ENCODE peak calls at places on chromosomes 16 and 17, in eight cellular contexts. One of them, this sample, is unnamed.
A peak's percentile ranks its signal among the peaks of the same experiment; 100 is the strongest.

GRCh38 chr17:4949321-4950074 is 1.2 kb upstream of the PFN1 start:
- DNase-seq in transverse colon: peak; percentile 93
- DNase-seq in endodermal cell: peak; percentile 94
- DNase-seq in WERI-Rb-1: peak; percentile 82
- DNase-seq in effector memory CD4-positive, alpha-beta T cell: peak; percentile 65
- DNase-seq in H9: peak; percentile 84
- DNase-seq in osteoblast: peak; percentile 94
- DNase-seq in fibroblast of lung: peak; percentile 71
- DNase-seq in this sample: peak; percentile 95

GRCh38 chr16:52906271-52906670 is 146.4 kb downstream of the CHD9NB start:
- DNase-seq in transverse colon: no peak
- DNase-seq in osteoblast: no peak
- DNase-seq in fibroblast of lung: no peak
- DNase-seq in endodermal cell: no peak
- DNase-seq in effector memory CD4-positive, alpha-beta T cell: no peak
- DNase-seq in H9: no peak
- DNase-seq in WERI-Rb-1: no peak
- DNase-seq in this sample: no peak

GRCh38 chr17:32588135-32588534 is 101.3 kb downstream of the CDK5R1 start:
- DNase-seq in fibroblast of lung: no peak
- DNase-seq in effector memory CD4-positive, alpha-beta T cell: no peak
- DNase-seq in WERI-Rb-1: no peak
- DNase-seq in transverse colon: no peak
- DNase-seq in osteoblast: peak; percentile 48
- DNase-seq in H9: no peak
- DNase-seq in endodermal cell: no peak
- DNase-seq in this sample: no peak

GRCh38 chr16:19520861-19521331 is 1.0 kb downstream of the GDE1 start:
- DNase-seq in effector memory CD4-positive, alpha-beta T cell: no peak
- DNase-seq in endodermal cell: no peak
- DNase-seq in fibroblast of lung: peak; percentile 39
- DNase-seq in osteoblast: no peak
- DNase-seq in transverse colon: peak; percentile 73
- DNase-seq in WERI-Rb-1: no peak
- DNase-seq in H9: no peak
- DNase-seq in this sample: no peak

GRCh38 chr17:58204796-58205195 is 12.3 kb downstream of the EPX start:
- DNase-seq in WERI-Rb-1: no peak
- DNase-seq in endodermal cell: no peak
- DNase-seq in effector memory CD4-positive, alpha-beta T cell: no peak
- DNase-seq in H9: peak; percentile 13
- DNase-seq in osteoblast: no peak
- DNase-seq in fibroblast of lung: no peak
- DNase-seq in transverse colon: no peak
- DNase-seq in this sample: no peak

GRCh38 chr17:15154618-15155017 is 110.5 kb downstream of the PMP22 start:
- DNase-seq in osteoblast: no peak
- DNase-seq in transverse colon: no peak
- DNase-seq in endodermal cell: no peak
- DNase-seq in fibroblast of lung: peak; percentile 37
- DNase-seq in WERI-Rb-1: no peak
- DNase-seq in H9: no peak
- DNase-seq in effector memory CD4-positive, alpha-beta T cell: no peak
- DNase-seq in this sample: no peak

GRCh38 chr17:28725166-28725659 is 820 bp downstream of the TLCD1 start:
- DNase-seq in transverse colon: no peak
- DNase-seq in effector memory CD4-positive, alpha-beta T cell: no peak
- DNase-seq in WERI-Rb-1: peak; percentile 46
- DNase-seq in fibroblast of lung: peak; percentile 61
- DNase-seq in H9: peak; percentile 68
- DNase-seq in osteoblast: peak; percentile 92
- DNase-seq in endodermal cell: no peak
- DNase-seq in this sample: no peak

GRCh38 chr17:49365667-49366066 is 3.6 kb upstream of the ZNF652 start:
- DNase-seq in fibroblast of lung: no peak
- DNase-seq in H9: peak; percentile 76
- DNase-seq in osteoblast: peak; percentile 90
- DNase-seq in effector memory CD4-positive, alpha-beta T cell: peak; percentile 16
- DNase-seq in WERI-Rb-1: peak; percentile 52
- DNase-seq in transverse colon: no peak
- DNase-seq in endodermal cell: peak; percentile 88
- DNase-seq in this sample: no peak

GRCh38 chr16:8310356-8310755 is 280.0 kb downstream of the TMEM114 start:
- DNase-seq in WERI-Rb-1: peak; percentile 16
- DNase-seq in effector memory CD4-positive, alpha-beta T cell: no peak
- DNase-seq in transverse colon: no peak
- DNase-seq in osteoblast: no peak
- DNase-seq in endodermal cell: no peak
- DNase-seq in fibroblast of lung: no peak
- DNase-seq in H9: no peak
- DNase-seq in this sample: no peak

GRCh38 chr17:67056746-67057490 is 12.6 kb downstream of the CACNG1 start:
- DNase-seq in endodermal cell: peak; percentile 48
- DNase-seq in transverse colon: no peak
- DNase-seq in osteoblast: no peak
- DNase-seq in fibroblast of lung: no peak
- DNase-seq in H9: peak; percentile 20
- DNase-seq in effector memory CD4-positive, alpha-beta T cell: no peak
- DNase-seq in WERI-Rb-1: no peak
- DNase-seq in this sample: no peak

GRCh38 chr17:35082073-35082657 is 18.7 kb upstream of the RFFL start:
- DNase-seq in transverse colon: no peak
- DNase-seq in H9: no peak
- DNase-seq in fibroblast of lung: peak; percentile 82
- DNase-seq in WERI-Rb-1: peak; percentile 56
- DNase-seq in effector memory CD4-positive, alpha-beta T cell: no peak
- DNase-seq in osteoblast: no peak
- DNase-seq in endodermal cell: no peak
- DNase-seq in this sample: no peak

GRCh38 chr16:74448990-74449389 is 27.7 kb upstream of the CLEC18B start:
- DNase-seq in transverse colon: peak; percentile 56
- DNase-seq in endodermal cell: no peak
- DNase-seq in osteoblast: peak; percentile 94
- DNase-seq in fibroblast of lung: peak; percentile 98
- DNase-seq in H9: no peak
- DNase-seq in WERI-Rb-1: no peak
- DNase-seq in effector memory CD4-positive, alpha-beta T cell: no peak
- DNase-seq in this sample: no peak

GRCh38 chr17:59435238-59435637 is 103.8 kb downstream of the YPEL2 start:
- DNase-seq in H9: no peak
- DNase-seq in effector memory CD4-positive, alpha-beta T cell: no peak
- DNase-seq in endodermal cell: no peak
- DNase-seq in osteoblast: peak; percentile 77
- DNase-seq in WERI-Rb-1: no peak
- DNase-seq in fibroblast of lung: peak; percentile 81
- DNase-seq in transverse colon: no peak
- DNase-seq in this sample: no peak

GRCh38 chr17:64289652-64290051 is 26.6 kb upstream of the TEX2 start:
- DNase-seq in effector memory CD4-positive, alpha-beta T cell: no peak
- DNase-seq in transverse colon: no peak
- DNase-seq in endodermal cell: no peak
- DNase-seq in fibroblast of lung: no peak
- DNase-seq in H9: no peak
- DNase-seq in WERI-Rb-1: no peak
- DNase-seq in osteoblast: no peak
- DNase-seq in this sample: no peak

GRCh38 chr17:70278846-70279465 is 109.6 kb downstream of the KCNJ2 start:
- DNase-seq in H9: no peak
- DNase-seq in WERI-Rb-1: peak; percentile 82
- DNase-seq in endodermal cell: no peak
- DNase-seq in osteoblast: no peak
- DNase-seq in transverse colon: no peak
- DNase-seq in effector memory CD4-positive, alpha-beta T cell: no peak
- DNase-seq in fibroblast of lung: peak; percentile 86
- DNase-seq in this sample: no peak

GRCh38 chr16:66894948-66895696 is 14.8 kb downstream of the PDP2 start:
- DNase-seq in H9: peak; percentile 69
- DNase-seq in osteoblast: peak; percentile 89
- DNase-seq in transverse colon: peak; percentile 82
- DNase-seq in endodermal cell: peak; percentile 89
- DNase-seq in fibroblast of lung: peak; percentile 81
- DNase-seq in WERI-Rb-1: peak; percentile 84
- DNase-seq in effector memory CD4-positive, alpha-beta T cell: no peak
- DNase-seq in this sample: peak; percentile 73

GRCh38 chr17:17569691-17570090 is 21.8 kb downstream of the PEMT start:
- DNase-seq in WERI-Rb-1: no peak
- DNase-seq in transverse colon: no peak
- DNase-seq in effector memory CD4-positive, alpha-beta T cell: no peak
- DNase-seq in osteoblast: peak; percentile 68
- DNase-seq in fibroblast of lung: no peak
- DNase-seq in endodermal cell: no peak
- DNase-seq in H9: no peak
- DNase-seq in this sample: no peak

GRCh38 chr17:17568772-17569195 is 22.7 kb downstream of the PEMT start:
- DNase-seq in effector memory CD4-positive, alpha-beta T cell: peak; percentile 9
- DNase-seq in endodermal cell: peak; percentile 99
- DNase-seq in osteoblast: peak; percentile 98
- DNase-seq in fibroblast of lung: peak; percentile 25
- DNase-seq in transverse colon: peak; percentile 80
- DNase-seq in H9: peak; percentile 92
- DNase-seq in WERI-Rb-1: peak; percentile 86
- DNase-seq in this sample: peak; percentile 68

GRCh38 chr17:17565471-17566365 is 25.8 kb downstream of the PEMT start:
- DNase-seq in H9: no peak
- DNase-seq in transverse colon: no peak
- DNase-seq in effector memory CD4-positive, alpha-beta T cell: no peak
- DNase-seq in fibroblast of lung: peak; percentile 19
- DNase-seq in osteoblast: peak; percentile 93
- DNase-seq in endodermal cell: no peak
- DNase-seq in WERI-Rb-1: no peak
- DNase-seq in this sample: no peak

GRCh38 chr17:17567114-17567513 is 24.4 kb downstream of the PEMT start:
- DNase-seq in endodermal cell: no peak
- DNase-seq in WERI-Rb-1: no peak
- DNase-seq in H9: no peak
- DNase-seq in transverse colon: no peak
- DNase-seq in fibroblast of lung: no peak
- DNase-seq in effector memory CD4-positive, alpha-beta T cell: no peak
- DNase-seq in osteoblast: no peak
- DNase-seq in this sample: no peak

DNA sequence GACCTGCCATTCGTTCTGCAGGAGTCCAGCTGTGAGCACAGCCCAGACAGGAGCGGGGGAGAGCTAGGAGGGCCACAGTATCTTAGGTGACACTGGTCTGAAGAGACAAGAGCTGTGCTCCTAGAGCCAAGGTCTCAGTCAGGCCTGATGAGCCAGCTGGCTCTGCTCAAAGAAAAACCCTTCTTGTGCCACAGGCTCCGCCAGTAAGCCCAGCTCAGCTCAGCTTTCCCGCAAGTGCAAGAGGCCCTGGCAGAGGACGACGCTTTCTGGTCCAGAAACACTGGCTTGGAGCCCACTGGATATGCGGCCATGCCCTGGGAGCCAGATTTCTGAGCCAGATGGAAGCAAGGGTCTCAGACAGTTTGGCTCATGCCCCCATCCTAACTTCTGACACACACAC is 23.9 kb downstream of the PEMT start:
- DNase-seq in WERI-Rb-1: no peak
- DNase-seq in endodermal cell: no peak
- DNase-seq in H9: no peak
- DNase-seq in transverse colon: no peak
- DNase-seq in effector memory CD4-positive, alpha-beta T cell: no peak
- DNase-seq in osteoblast: no peak
- DNase-seq in fibroblast of lung: peak; percentile 73
- DNase-seq in this sample: no peak
- H3K27ac ChIP-seq in WERI-Rb-1: no peak overlapping the region
- H3K27ac ChIP-seq in endodermal cell: no peak overlapping the region
- H3K27ac ChIP-seq in H9: no peak overlapping the region
- H3K27ac ChIP-seq in transverse colon: no peak overlapping the region
- H3K27ac ChIP-seq in effector memory CD4-positive, alpha-beta T cell: no peak overlapping the region
- H3K27ac ChIP-seq in osteoblast: no peak overlapping the region
- H3K27ac ChIP-seq in fibroblast of lung: no peak overlapping the region
- H3K27ac ChIP-seq in this sample: no peak overlapping the region

DNA sequence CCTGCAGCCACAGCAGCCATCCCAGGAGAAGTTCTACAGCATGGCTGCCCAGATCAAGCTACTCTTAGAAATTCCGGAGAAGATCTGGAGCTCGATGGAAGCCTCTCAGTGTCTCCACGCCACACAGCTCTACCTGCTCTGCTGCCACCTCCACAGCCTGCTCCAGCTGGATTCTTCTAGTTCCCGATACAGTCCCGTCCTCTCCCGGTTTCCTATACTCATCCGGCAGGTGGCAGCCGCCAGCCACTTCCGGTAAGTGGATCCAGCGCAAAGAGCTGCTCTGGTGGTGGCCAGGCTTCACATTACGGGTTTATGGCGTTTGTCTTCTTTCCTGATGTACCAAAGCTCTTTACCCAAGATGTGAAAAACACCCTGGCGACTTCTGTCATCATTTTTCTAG is 3.6 kb downstream of the COG1 start:
- DNase-seq in endodermal cell: peak; percentile 92
- DNase-seq in fibroblast of lung: peak; percentile 38
- DNase-seq in effector memory CD4-positive, alpha-beta T cell: no peak
- DNase-seq in WERI-Rb-1: no peak
- DNase-seq in transverse colon: peak; percentile 73
- DNase-seq in osteoblast: no peak
- DNase-seq in H9: peak; percentile 85
- DNase-seq in this sample: no peak
- H3K27ac ChIP-seq in endodermal cell: no peak overlapping the region
- H3K27ac ChIP-seq in fibroblast of lung: no peak overlapping the region
- H3K27ac ChIP-seq in effector memory CD4-positive, alpha-beta T cell: no peak overlapping the region
- H3K27ac ChIP-seq in WERI-Rb-1: no peak overlapping the region
- H3K27ac ChIP-seq in transverse colon: peak overlapping the region; percentile 22
- H3K27ac ChIP-seq in osteoblast: no peak overlapping the region
- H3K27ac ChIP-seq in H9: no peak overlapping the region
- H3K27ac ChIP-seq in this sample: no peak overlapping the region

GRCh38 chr17:3514873-3515272 is 39.1 kb downstream of the ASPA start:
- DNase-seq in endodermal cell: no peak
- DNase-seq in H9: no peak
- DNase-seq in osteoblast: no peak
- DNase-seq in effector memory CD4-positive, alpha-beta T cell: no peak
- DNase-seq in WERI-Rb-1: no peak
- DNase-seq in fibroblast of lung: no peak
- DNase-seq in transverse colon: no peak
- DNase-seq in this sample: no peak
- H3K27ac ChIP-seq in endodermal cell: no peak overlapping the region
- H3K27ac ChIP-seq in H9: no peak overlapping the region
- H3K27ac ChIP-seq in osteoblast: no peak overlapping the region
- H3K27ac ChIP-seq in effector memory CD4-positive, alpha-beta T cell: no peak overlapping the region
- H3K27ac ChIP-seq in WERI-Rb-1: no peak overlapping the region
- H3K27ac ChIP-seq in fibroblast of lung: no peak overlapping the region
- H3K27ac ChIP-seq in transverse colon: no peak overlapping the region
- H3K27ac ChIP-seq in this sample: no peak overlapping the region

DNA sequence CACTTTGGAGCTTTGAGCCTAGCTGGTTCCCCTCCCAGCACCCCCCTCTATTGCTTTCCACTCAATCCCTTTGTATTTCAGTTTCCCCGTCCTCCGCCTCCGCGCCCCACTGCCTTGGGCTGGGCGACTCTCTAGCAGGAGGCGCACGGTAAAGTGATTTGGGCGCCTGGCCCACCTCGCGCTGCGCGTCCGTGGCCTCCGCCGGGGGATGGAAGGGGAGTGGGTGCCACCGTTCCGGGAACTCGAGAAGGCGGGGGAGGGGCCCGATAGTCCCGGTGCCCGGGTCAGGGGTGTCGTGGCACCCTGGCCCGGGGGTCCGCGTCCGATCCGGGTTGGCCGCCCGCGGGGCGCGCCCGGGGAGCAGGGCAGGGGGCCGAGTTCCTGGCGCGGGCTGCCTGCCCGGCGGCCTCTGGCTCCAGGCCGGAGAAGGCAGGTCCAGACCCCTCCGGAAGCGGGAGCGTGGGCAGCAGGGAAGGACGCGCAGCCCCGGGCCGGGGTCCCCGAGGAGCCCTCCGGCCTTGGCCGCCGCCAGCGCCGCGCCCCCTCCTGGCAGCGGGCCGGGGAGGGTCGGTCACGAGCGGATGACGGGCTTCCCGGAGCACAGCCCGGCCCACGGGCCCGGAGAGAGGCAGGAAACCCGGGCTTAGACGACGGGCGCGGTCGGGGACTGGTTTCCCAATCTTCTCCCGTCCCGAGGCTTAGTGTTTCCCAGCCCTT is 15.8 kb downstream of the MEOX1 start:
- DNase-seq in effector memory CD4-positive, alpha-beta T cell: no peak
- DNase-seq in H9: no peak
- DNase-seq in endodermal cell: peak; percentile 89
- DNase-seq in osteoblast: peak; percentile 96
- DNase-seq in WERI-Rb-1: no peak
- DNase-seq in transverse colon: peak; percentile 37
- DNase-seq in fibroblast of lung: peak; percentile 30
- DNase-seq in this sample: peak; percentile 84
- H3K27ac ChIP-seq in effector memory CD4-positive, alpha-beta T cell: no peak overlapping the region
- H3K27ac ChIP-seq in H9: no peak overlapping the region
- H3K27ac ChIP-seq in endodermal cell: no peak overlapping the region
- H3K27ac ChIP-seq in osteoblast: no peak overlapping the region
- H3K27ac ChIP-seq in WERI-Rb-1: no peak overlapping the region
- H3K27ac ChIP-seq in transverse colon: peak overlapping the region; percentile 73
- H3K27ac ChIP-seq in fibroblast of lung: no peak overlapping the region
- H3K27ac ChIP-seq in this sample: peak overlapping the region; percentile 82